ENCODE peak calls at places on chromosomes 1 and 21, in five cellular contexts. Q, N, B, E and R are unnamed samples.
A peak's percentile ranks its signal among the peaks of the same experiment; 100 is the strongest.

GRCh38 chr1:63873751-63874150 is 99.9 kb downstream of the ROR1 start:
- DNase-seq in N (no peak), Q (no peak), B (no peak), E (no peak), R (no peak)

GRCh38 chr1:226581650-226582330 is 33.2 kb downstream of the STUM start:
- DNase-seq in Q (no peak), E (no peak), B (no peak), N (no peak), R (no peak)

GRCh38 chr1:87134625-87135024 is 194.1 kb upstream of the LMO4 start:
- DNase-seq in B (no peak), N (no peak), Q (no peak), E (no peak), R (no peak)

GRCh38 chr1:20147846-20148570 is 8.9 kb downstream of the PLA2G2F start:
- DNase-seq in N (no peak), B (no peak), Q (no peak), E (no peak), R (no peak)

GRCh38 chr1:202034683-202035462 is 24.5 kb downstream of the ELF3 start:
- DNase-seq in Q (no peak), E (peak; percentile 72), N (no peak), B (peak; percentile 96), R (peak; percentile 99)

GRCh38 chr1:64114012-64114525 is 89.4 kb upstream of the UBE2U start:
- DNase-seq in Q (no peak), E (no peak), N (no peak), B (no peak), R (no peak)

GRCh38 chr1:169931795-169932195 is 38.1 kb upstream of the SCYL3 start:
- DNase-seq in B (no peak), E (no peak), N (no peak), Q (no peak), R (no peak)

GRCh38 chr1:203858055-203858454 is 3.3 kb upstream of the SNRPE start:
- DNase-seq in N (no peak), E (no peak), Q (no peak), B (no peak), R (no peak)

GRCh38 chr1:53326598-53327182 is 1.2 kb downstream of the LRP8 start:
- DNase-seq in E (no peak), Q (peak; percentile 76), B (no peak), N (no peak), R (peak; percentile 46)

GRCh38 chr1:180551997-180552396 is 6.8 kb upstream of the OVAAL start:
- DNase-seq in B (no peak), Q (no peak), N (no peak), E (no peak), R (no peak)

GRCh38 chr1:30452170-30452569 is 271.2 kb downstream of the MATN1 start:
- DNase-seq in E (no peak), B (no peak), N (no peak), Q (no peak), R (no peak)

GRCh38 chr1:35269190-35269988 is 880 bp downstream of the ZMYM4 start:
- DNase-seq in B (no peak), E (no peak), N (no peak), Q (no peak), R (peak; percentile 9)

GRCh38 chr1:183234660-183235476 is 48.8 kb downstream of the LAMC2 start:
- DNase-seq in B (peak; percentile 45), N (no peak), E (peak; percentile 47), Q (peak; percentile 27), R (peak; percentile 53)

GRCh38 chr1:97340951-97341350 is 579.9 kb downstream of the DPYD start:
- DNase-seq in Q (no peak), B (no peak), N (no peak), E (no peak), R (no peak)

DNA sequence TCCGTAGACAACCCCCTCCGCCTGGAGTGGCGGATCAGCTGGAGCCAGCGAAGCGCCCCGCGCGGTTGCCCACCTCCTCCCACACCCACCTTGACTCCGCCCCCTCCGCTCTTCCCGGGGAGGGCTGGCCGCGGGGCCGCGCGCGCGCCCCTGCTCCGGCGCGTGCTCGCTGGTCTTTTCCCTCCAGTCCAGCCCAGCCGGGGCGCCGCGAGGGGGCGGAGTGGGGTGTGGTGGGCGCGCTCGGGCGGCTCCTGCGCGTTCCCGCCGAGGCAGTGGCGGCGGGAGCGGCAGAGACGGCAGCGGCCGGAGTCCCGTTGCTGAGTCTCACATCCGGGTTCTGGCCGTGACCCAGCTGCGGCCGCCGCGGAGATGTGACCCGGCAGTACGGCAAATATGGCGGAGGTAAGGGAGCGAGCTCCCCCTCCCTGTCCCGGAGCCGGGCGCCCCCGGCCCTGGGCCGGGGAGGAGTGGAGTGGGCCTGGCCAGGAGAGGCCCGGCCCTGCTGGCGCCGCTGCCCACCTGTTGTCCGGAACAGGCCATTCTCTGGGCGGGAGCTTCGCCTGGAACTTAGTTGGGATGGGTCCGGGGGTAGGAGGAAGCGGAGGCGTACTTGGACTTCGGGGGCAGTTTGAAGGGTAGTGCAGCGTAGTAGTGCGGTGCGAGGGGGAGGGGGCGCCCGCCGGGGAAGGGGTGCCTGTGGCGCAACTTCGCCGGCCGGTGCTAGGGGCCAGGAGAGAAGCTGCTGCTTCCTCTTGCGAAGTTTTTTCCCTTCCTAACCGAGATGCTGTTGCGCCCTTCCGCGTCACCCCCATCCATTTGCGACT is 5.4 kb downstream of the MIER1 start:
- DNase-seq in N (peak; percentile 93), B (peak; percentile 96), Q (peak; percentile 95), E (peak; percentile 94), R (peak; percentile 98)
- TF ChIP-seq CTCF in N (peak; percentile 17), B (no peak), Q (peak; percentile 26), E (peak; percentile 65), R (peak; percentile 28)

GRCh38 chr1:77081834-77082233 is 137.4 kb downstream of the PIGK start:
- DNase-seq in Q (no peak), E (no peak), B (no peak), N (no peak), R (no peak)

GRCh38 chr1:77085109-77085508 is 134.1 kb downstream of the PIGK start:
- DNase-seq in N (no peak), B (no peak), Q (no peak), E (no peak), R (no peak)

DNA sequence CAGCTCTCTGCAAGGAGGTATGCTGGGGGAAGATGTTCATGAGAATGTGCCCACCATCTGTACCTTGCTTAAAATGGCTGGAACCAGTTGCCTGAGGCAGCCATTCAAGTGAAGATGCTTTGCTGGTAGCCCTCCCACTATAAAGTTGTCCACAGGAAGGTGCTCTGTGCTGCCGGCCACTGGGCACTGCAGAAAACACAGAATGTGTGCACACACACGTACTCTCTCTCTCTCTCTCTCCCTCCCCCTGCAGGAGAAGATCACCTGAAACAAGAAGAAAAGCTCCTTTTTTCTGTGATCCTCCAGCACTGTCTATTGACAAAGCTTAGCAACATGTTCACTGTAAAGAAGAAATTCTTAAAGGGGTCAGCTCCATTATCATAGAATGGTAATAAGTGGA is 134.8 kb downstream of the PIGK start:
- DNase-seq in E (no peak), N (no peak), Q (no peak), B (no peak), R (no peak)
- TF ChIP-seq CTCF in E (no peak), N (no peak), Q (no peak), B (no peak), R (no peak)

GRCh38 chr1:60828944-60829343 is 253.4 kb upstream of the NFIA start:
- DNase-seq in E (no peak), B (no peak), N (no peak), Q (no peak), R (no peak)
- TF ChIP-seq CTCF in E (no peak), B (no peak), N (no peak), Q (no peak), R (no peak)

GRCh38 chr1:21490774-21491482 is 18.3 kb upstream of the ALPL start:
- DNase-seq in B (no peak), N (no peak), E (no peak), Q (peak; percentile 60), R (peak; percentile 34)
- TF ChIP-seq CTCF in B (peak; percentile 11), N (peak; percentile 15), E (no peak), Q (peak; percentile 60), R (peak; percentile 36)

GRCh38 chr21:14486869-14487268 is 59.2 kb downstream of the SAMSN1 start:
- DNase-seq in E (no peak), Q (no peak), N (no peak), B (no peak), R (no peak)
- TF ChIP-seq CTCF in E (no peak), Q (no peak), N (no peak), B (no peak), R (no peak)

DNA sequence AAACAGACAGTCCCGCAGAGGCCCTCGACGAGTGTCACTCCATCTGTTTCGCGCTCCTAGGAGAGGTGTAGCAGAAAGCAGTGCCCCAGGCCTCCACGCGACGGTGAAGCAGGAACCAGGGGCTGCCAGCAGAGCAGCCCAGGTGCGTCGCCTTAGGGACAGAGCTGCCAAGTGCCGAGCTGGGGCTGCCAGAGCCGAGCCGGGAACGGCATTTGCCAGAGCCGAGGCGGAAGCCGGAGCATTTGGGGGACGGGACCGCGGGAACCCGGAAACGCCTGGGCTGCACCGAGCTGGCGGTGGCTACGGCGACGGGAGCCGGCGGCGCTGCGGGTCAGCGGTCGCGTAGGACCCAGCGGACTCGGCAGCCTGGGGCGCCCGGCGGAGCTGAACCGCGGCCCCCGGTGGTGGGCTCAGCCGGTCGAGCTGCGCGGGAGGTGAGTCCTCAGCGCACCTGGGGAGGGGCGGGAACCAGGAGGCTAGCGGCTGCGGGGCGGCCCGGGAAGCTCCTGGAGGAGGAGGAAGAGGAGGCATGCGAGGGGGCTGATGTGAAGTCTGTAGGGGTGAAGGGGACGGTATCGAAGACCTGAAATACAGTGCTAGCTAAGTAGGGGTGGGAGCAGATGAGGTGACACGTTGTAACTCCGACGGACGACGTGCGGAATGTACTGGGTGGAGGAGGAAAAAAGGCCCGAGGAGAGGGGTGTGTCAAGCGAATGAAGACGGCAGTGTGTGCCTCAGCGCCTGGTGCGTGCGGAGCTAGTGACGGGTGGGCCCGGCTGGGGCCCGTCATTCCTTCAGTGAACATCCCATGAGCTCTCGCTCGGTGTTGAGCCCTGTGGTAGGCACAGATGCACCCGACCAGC is at the start of gene SLC35A3:
- DNase-seq in Q (peak; percentile 92), E (peak; percentile 37), B (peak; percentile 90), N (peak; percentile 78), R (peak; percentile 88)
- TF ChIP-seq CTCF in Q (no peak), E (no peak), B (no peak), N (no peak), R (no peak)

GRCh38 chr1:2482588-2482987 is 6.5 kb downstream of the PLCH2 start:
- DNase-seq in Q (no peak), E (no peak), B (no peak), N (no peak), R (no peak)
- TF ChIP-seq CTCF in Q (no peak), E (no peak), B (no peak), N (no peak), R (no peak)

GRCh38 chr1:90717356-90717664 is 208 bp upstream of the BARHL2 start:
- DNase-seq in B (no peak), N (no peak), Q (no peak), E (no peak), R (no peak)
- TF ChIP-seq CTCF in B (no peak), N (no peak), Q (no peak), E (no peak), R (no peak)